ENCODE peak calls at places on chromosomes 3 and 15, in seven cellular contexts. I is fibroblast of gingiva, A is EH, J is activated B cell treated with CpG ODN at 0.5 μM for 24 hours, F is astrocyte of the spinal cord, C is RPMI8226, K is SHP77. N is an unnamed sample.

GRCh38 chr3:98900265-98901031 is 1.0 kb downstream of the DCBLD2 start:
- DNase-seq in I (no peak), A (no peak), J (no peak), F (no peak), C (no peak), K (no peak), N (peak; percentile 37)

GRCh38 chr3:170180107-170180951 is 1.2 kb downstream of the PHC3 start:
- DNase-seq in I (peak; percentile 6), A (peak; percentile 55), J (no peak), F (peak; percentile 43), C (peak; percentile 49), K (no peak), N (no peak)

GRCh38 chr3:49238274-49239127 is 38.5 kb downstream of the C3orf62 start:
- DNase-seq in I (peak; percentile 29), A (peak; percentile 21), J (no peak), F (peak; percentile 13), C (peak; percentile 46), K (peak; percentile 14), N (no peak)

GRCh38 chr3:180700941-180701340 is 21.7 kb upstream of the CCDC39 start:
- DNase-seq in I (peak; percentile 1), A (no peak), J (no peak), F (peak; percentile 12), C (no peak), K (no peak), N (no peak)

GRCh38 chr15:92915766-92916435 is 15.8 kb downstream of the CHD2 start:
- DNase-seq in I (no peak), A (peak; percentile 63), J (no peak), F (peak; percentile 65), C (no peak), K (no peak), N (no peak)

GRCh38 chr3:123809597-123809996 is 74.5 kb downstream of the MYLK start:
- DNase-seq in I (peak; percentile 41), A (peak; percentile 93), J (no peak), F (peak; percentile 65), C (no peak), K (no peak), N (no peak)

GRCh38 chr15:70742928-70743327 is 20.4 kb downstream of the UACA start:
- DNase-seq in I (peak; percentile 46), A (peak; percentile 27), J (no peak), F (peak; percentile 52), C (peak; percentile 44), K (no peak), N (no peak)

GRCh38 chr3:32297366-32297765 is 58.9 kb downstream of the CMTM8 start:
- DNase-seq in I (no peak), A (no peak), J (no peak), F (no peak), C (no peak), K (no peak), N (no peak)

GRCh38 chr3:127040216-127040615 is 57.3 kb downstream of the PLXNA1 start:
- DNase-seq in I (no peak), A (no peak), J (no peak), F (no peak), C (no peak), K (no peak), N (no peak)

GRCh38 chr3:147318900-147319299 is 87.4 kb downstream of the ZIC4 start:
- DNase-seq in I (no peak), A (peak; percentile 25), J (no peak), F (no peak), C (no peak), K (no peak), N (no peak)

GRCh38 chr15:61318276-61318675 is 89.2 kb upstream of the RORA start:
- DNase-seq in I (no peak), A (no peak), J (no peak), F (no peak), C (no peak), K (peak; percentile 35), N (no peak)

GRCh38 chr3:145776782-145777408 is 384.1 kb downstream of the PLOD2 start:
- DNase-seq in I (peak; percentile 69), A (peak; percentile 54), J (no peak), F (peak; percentile 79), C (peak; percentile 35), K (peak; percentile 11), N (peak; percentile 47)

GRCh38 chr3:78972617-78973301 is 795.0 kb downstream of the ROBO1 start:
- DNase-seq in I (no peak), A (no peak), J (no peak), F (no peak), C (no peak), K (no peak), N (no peak)

GRCh38 chr3:39919281-39919680 is 109.9 kb downstream of the MYRIP start:
- DNase-seq in I (no peak), A (no peak), J (no peak), F (no peak), C (no peak), K (no peak), N (no peak)

GRCh38 chr3:66609660-66610547 is 109.1 kb upstream of the LRIG1 start:
- DNase-seq in I (peak; percentile 50), A (peak; percentile 36), J (no peak), F (peak; percentile 95), C (no peak), K (peak; percentile 97), N (no peak)

GRCh38 chr3:149367021-149367840 is 10.2 kb downstream of the TM4SF1 start:
- DNase-seq in I (no peak), A (peak; percentile 57), J (no peak), F (no peak), C (no peak), K (no peak), N (no peak)

GRCh38 chr15:77830041-77830440 is 197.3 kb upstream of the LINGO1 start:
- DNase-seq in I (peak; percentile 7), A (peak; percentile 37), J (no peak), F (peak; percentile 93), C (no peak), K (no peak), N (no peak)

GRCh38 chr15:77588126-77588525 is 44.6 kb downstream of the LINGO1 start:
- DNase-seq in I (no peak), A (no peak), J (no peak), F (no peak), C (no peak), K (no peak), N (no peak)

GRCh38 chr15:100565591-100565990 is 36.4 kb downstream of the LINS1 start:
- DNase-seq in I (no peak), A (no peak), J (no peak), F (no peak), C (no peak), K (no peak), N (no peak)

GRCh38 chr3:23629181-23629893 is 176.4 kb upstream of the UBE2E1 start:
- DNase-seq in I (no peak), A (peak; percentile 42), J (no peak), F (peak; percentile 70), C (no peak), K (no peak), N (no peak)

GRCh38 chr15:66862111-66862815 is 160.2 kb downstream of the SMAD6 start:
- DNase-seq in I (no peak), A (peak; percentile 59), J (no peak), F (no peak), C (no peak), K (no peak), N (peak; percentile 17)

GRCh38 chr3:63631670-63632069 is 20.8 kb upstream of the SNTN start:
- DNase-seq in I (no peak), A (no peak), J (no peak), F (no peak), C (no peak), K (no peak), N (no peak)

GRCh38 chr3:12807066-12807465 is 10.6 kb downstream of the CAND2 start:
- DNase-seq in I (no peak), A (no peak), J (no peak), F (no peak), C (no peak), K (no peak), N (no peak)